ENCODE peak calls at places on chromosomes 7 and 10, in five cellular contexts. B is GM23248, H is IMR-90, I is PC-3, A is adipocyte. Q is an unnamed sample.

GRCh38 chr10:100562806-100563293 is 27.1 kb downstream of the HIF1AN start:
- DNase-seq in B (peak; percentile 80), H (peak; percentile 37), I (no peak), A (peak; percentile 32), Q (peak; percentile 92)

GRCh38 chr7:151114151-151115090 is 28.1 kb downstream of the AGAP3 start:
- DNase-seq in B (peak; percentile 63), H (no peak), I (peak; percentile 43), A (peak; percentile 46), Q (peak; percentile 87)

GRCh38 chr10:113788604-113789083 is 37.2 kb downstream of the PLEKHS1 start:
- DNase-seq in B (peak; percentile 98), H (peak; percentile 96), I (peak; percentile 94), A (peak; percentile 97), Q (no peak)

GRCh38 chr7:25495342-25495855 is 267.1 kb upstream of the NPVF start:
- DNase-seq in B (no peak), H (no peak), I (no peak), A (no peak), Q (peak; percentile 66)

GRCh38 chr7:66867198-66867790 is 53.7 kb upstream of the TMEM248 start:
- DNase-seq in B (no peak), H (no peak), I (peak; percentile 18), A (no peak), Q (peak; percentile 59)

GRCh38 chr10:44388641-44389040 is 3.7 kb upstream of the CXCL12 start:
- DNase-seq in B (no peak), H (no peak), I (no peak), A (no peak), Q (peak; percentile 24)

GRCh38 chr10:77643795-77644468 is 6.3 kb upstream of the KCNMA1 start:
- DNase-seq in B (peak; percentile 86), H (peak; percentile 73), I (peak; percentile 98), A (peak; percentile 78), Q (peak; percentile 81)

GRCh38 chr10:37972396-37972795 is 4.1 kb downstream of the ZNF25 start:
- DNase-seq in B (no peak), H (no peak), I (no peak), A (no peak), Q (no peak)

GRCh38 chr10:102850025-102850518 is 4.0 kb upstream of the BORCS7 start:
- DNase-seq in B (no peak), H (no peak), I (no peak), A (no peak), Q (no peak)

GRCh38 chr7:24980695-24981543 is 941 bp upstream of the OSBPL3 start:
- DNase-seq in B (peak; percentile 73), H (peak; percentile 36), I (peak; percentile 35), A (peak; percentile 70), Q (peak; percentile 62)

GRCh38 chr10:118835682-118836326 is 81.0 kb upstream of the CACUL1 start:
- DNase-seq in B (no peak), H (no peak), I (peak; percentile 95), A (no peak), Q (peak; percentile 42)

GRCh38 chr7:46664458-46664857 is 743.4 kb upstream of the IGFBP3 start:
- DNase-seq in B (no peak), H (no peak), I (no peak), A (no peak), Q (no peak)

GRCh38 chr7:4799508-4800268 is 24.3 kb downstream of the AP5Z1 start:
- DNase-seq in B (peak; percentile 65), H (no peak), I (no peak), A (no peak), Q (no peak)

GRCh38 chr7:110075450-110075849 is 1015.5 kb upstream of the LRRN3 start:
- DNase-seq in B (no peak), H (no peak), I (peak; percentile 16), A (no peak), Q (no peak)
- H3K9ac ChIP-seq in B (no peak overlapping the region), H (no peak overlapping the region), I (no peak overlapping the region), A (no peak overlapping the region), Q (no peak overlapping the region)

DNA sequence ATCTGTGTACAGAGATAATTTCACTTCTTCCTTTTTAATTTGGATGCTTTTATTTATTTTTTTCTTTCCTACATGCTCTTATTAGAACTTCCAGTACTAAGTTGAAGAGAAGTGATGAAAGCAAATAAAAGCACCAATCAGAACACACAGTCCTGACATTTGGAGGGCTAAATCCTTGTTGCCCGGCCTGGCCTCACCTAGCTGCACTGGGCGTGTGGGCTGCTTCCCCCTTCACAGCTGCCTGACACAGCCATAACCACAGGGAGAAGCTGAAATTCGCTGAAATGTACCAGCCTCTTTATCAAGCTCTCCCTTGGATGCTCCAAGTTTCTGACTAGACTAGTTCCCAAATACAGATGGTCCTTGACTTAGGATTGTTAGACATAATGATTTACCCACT is 3.7 kb upstream of the MRC1 start:
- DNase-seq in B (no peak), H (no peak), I (no peak), A (no peak), Q (no peak)
- H3K9ac ChIP-seq in B (no peak overlapping the region), H (no peak overlapping the region), I (no peak overlapping the region), A (no peak overlapping the region), Q (no peak overlapping the region)

GRCh38 chr7:115229401-115230083 is 307.6 kb downstream of the MDFIC start:
- DNase-seq in B (no peak), H (no peak), I (no peak), A (no peak), Q (no peak)

GRCh38 chr7:115240242-115240641 is 318.3 kb downstream of the MDFIC start:
- DNase-seq in B (peak; percentile 18), H (peak; percentile 18), I (no peak), A (no peak), Q (no peak)

GRCh38 chr7:115232041-115232440 is 310.1 kb downstream of the MDFIC start:
- DNase-seq in B (peak; percentile 13), H (peak; percentile 27), I (no peak), A (no peak), Q (no peak)

GRCh38 chr7:115230882-115231508 is 309.1 kb downstream of the MDFIC start:
- DNase-seq in B (peak; percentile 96), H (peak; percentile 96), I (peak; percentile 91), A (peak; percentile 83), Q (no peak)

GRCh38 chr7:115235075-115235474 is 313.2 kb downstream of the MDFIC start:
- DNase-seq in B (no peak), H (no peak), I (no peak), A (no peak), Q (no peak)
- H3K9ac ChIP-seq in B (no peak overlapping the region), H (no peak overlapping the region), I (no peak overlapping the region), A (no peak overlapping the region), Q (no peak overlapping the region)

GRCh38 chr10:86867149-86867548 is 90.3 kb downstream of the MMRN2 start:
- DNase-seq in B (no peak), H (no peak), I (no peak), A (no peak), Q (no peak)
- H3K9ac ChIP-seq in B (no peak overlapping the region), H (no peak overlapping the region), I (no peak overlapping the region), A (no peak overlapping the region), Q (no peak overlapping the region)